ENCODE peak calls at places on chromosomes 1 and 21, in four cellular contexts. O is left ventricle myocardium inferior, C is hepatocyte, K is astrocyte of the spinal cord. G is an unnamed sample.

GRCh38 chr1:51303751-51304196 is 26.6 kb downstream of the TTC39A start:
- DNase-seq in O (no peak), C (peak), K (peak), G (peak)

GRCh38 chr21:46546799-46547198 is 58.1 kb downstream of the S100B start:
- DNase-seq in O (no peak), C (no peak), K (no peak), G (no peak)

GRCh38 chr1:119046429-119047039 is 58.4 kb upstream of the TBX15 start:
- DNase-seq in O (no peak), C (no peak), K (peak), G (peak)

GRCh38 chr1:84851839-84852238 is 41.2 kb downstream of the LPAR3 start:
- DNase-seq in O (no peak), C (peak), K (peak), G (peak)

GRCh38 chr1:56576880-56577858 is 2.2 kb downstream of the PLPP3 start:
- DNase-seq in O (no peak), C (peak), K (peak), G (peak)

GRCh38 chr1:81305997-81306452 is 494.7 kb upstream of the ADGRL2 start:
- DNase-seq in O (no peak), C (peak), K (peak), G (peak)

GRCh38 chr1:100353073-100353801 is 931 bp downstream of the CDC14A start:
- DNase-seq in O (no peak), C (peak), K (no peak), G (no peak)

GRCh38 chr1:6004412-6005123 is 12.3 kb upstream of the NPHP4 start:
- DNase-seq in O (peak), C (no peak), K (no peak), G (no peak)

GRCh38 chr21:45259206-45259795 is 28.4 kb downstream of the POFUT2 start:
- DNase-seq in O (no peak), C (no peak), K (no peak), G (peak)

GRCh38 chr1:21492171-21492625 is 17.0 kb upstream of the ALPL start:
- DNase-seq in O (no peak), C (no peak), K (no peak), G (no peak)

GRCh38 chr1:2129256-2129943 is 65.2 kb downstream of the FAAP20 start:
- DNase-seq in O (peak), C (no peak), K (no peak), G (no peak)

GRCh38 chr1:2133039-2133878 is 61.3 kb downstream of the FAAP20 start:
- DNase-seq in O (peak), C (peak), K (peak), G (peak)

GRCh38 chr1:2130156-2130555 is 64.4 kb downstream of the FAAP20 start:
- DNase-seq in O (no peak), C (no peak), K (no peak), G (no peak)

GRCh38 chr1:2132222-2133038 is 62.1 kb downstream of the FAAP20 start:
- DNase-seq in O (peak), C (peak), K (peak), G (peak)

DNA sequence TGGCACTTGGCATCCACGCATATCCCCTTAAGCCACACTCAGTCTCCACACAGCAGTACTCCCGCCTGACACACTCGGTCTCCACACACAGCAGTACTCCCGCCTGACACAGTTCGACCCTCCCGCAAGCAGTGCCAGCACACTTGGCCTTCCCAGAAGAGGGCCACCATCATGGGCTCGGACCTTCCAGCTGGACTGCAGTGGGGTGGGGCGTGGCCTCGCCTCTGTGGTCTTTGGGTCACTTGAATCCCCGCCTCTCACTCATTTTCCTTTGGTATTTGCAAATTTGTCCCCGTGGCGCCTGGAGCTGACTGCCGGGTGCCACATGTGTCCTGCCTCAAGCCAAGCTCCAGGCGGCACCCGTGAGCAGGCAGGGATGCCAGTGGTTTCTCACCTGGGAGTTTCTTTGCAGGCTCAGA is 63.7 kb downstream of the FAAP20 start:
- DNase-seq in O (peak), C (no peak), K (no peak), G (no peak)
- TF ChIP-seq CTCF in O (no peak), C (no peak), K (no peak), G (no peak)

GRCh38 chr1:26831059-26831458 is 4.6 kb downstream of the ZDHHC18 start:
- DNase-seq in O (no peak), C (no peak), K (no peak), G (no peak)
- H3K4me3 ChIP-seq in O (no peak), C (no peak), K (no peak), G (no peak)

GRCh38 chr1:91015794-91016550 is 5.9 kb downstream of the ZNF644 start:
- DNase-seq in O (no peak), C (peak), K (peak), G (peak)
- TF ChIP-seq CTCF in O (no peak), C (no peak), K (no peak), G (no peak)

GRCh38 chr1:3609016-3609768 is 2.1 kb downstream of the MEGF6 start:
- DNase-seq in O (no peak), C (no peak), K (no peak), G (no peak)
- H3K4me3 ChIP-seq in O (no peak), C (no peak), K (no peak), G (no peak)

DNA sequence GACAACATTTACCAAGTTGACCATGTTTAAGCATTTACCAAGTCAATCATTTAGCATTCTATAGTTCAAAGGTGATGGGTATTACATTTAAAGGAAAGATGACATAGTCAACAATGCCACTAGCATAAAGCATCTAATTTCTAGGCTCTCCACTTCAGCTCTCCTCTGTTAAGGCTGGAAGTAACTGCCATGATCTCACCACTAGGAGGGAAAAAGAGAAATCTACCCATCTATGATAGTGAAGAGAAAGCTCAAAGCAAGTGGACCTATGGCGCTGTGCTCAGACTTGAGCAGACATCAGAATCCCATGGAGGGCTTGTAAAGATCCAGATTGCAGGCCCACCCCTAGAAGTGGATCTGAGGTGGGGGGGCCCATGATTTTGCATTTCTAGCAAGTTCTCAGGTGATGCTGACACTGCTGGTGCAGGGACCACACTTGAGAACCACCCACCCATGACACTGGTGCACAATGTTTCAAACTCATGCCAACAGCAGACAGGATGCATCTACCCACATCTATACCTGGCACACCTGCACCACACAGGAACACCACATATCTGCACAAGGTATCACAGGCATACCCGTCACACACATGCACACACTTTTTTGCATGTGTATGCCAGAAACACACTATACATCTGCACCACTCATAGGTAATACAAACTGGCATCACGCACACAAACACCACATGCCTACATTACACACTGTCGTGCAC is 392.9 kb upstream of the RUNX1 start:
- DNase-seq in O (no peak), C (no peak), K (no peak), G (no peak)
- TF ChIP-seq CTCF in O (no peak), C (no peak), K (peak), G (peak)

G was measured in choroid plexus epithelial cell.